ENCODE peak calls at places on chromosomes 5 and 9, in six cellular contexts. N, B, L, M, Q and A are unnamed samples.

GRCh38 chr5:96780626-96781025 is 27.1 kb downstream of the ERAP1 start:
- DNase-seq in N (peak; percentile 62), L (peak; percentile 27), B (peak; percentile 39), M (no peak), Q (no peak), A (no peak)

GRCh38 chr5:154267516-154267915 is 77.0 kb downstream of the GALNT10 start:
- DNase-seq in B (peak; percentile 29), Q (no peak), N (no peak), M (no peak), L (no peak), A (no peak)

GRCh38 chr5:128469924-128470323 is 68.1 kb downstream of the FBN2 start:
- DNase-seq in B (peak; percentile 21), L (no peak), M (no peak), Q (no peak), N (peak; percentile 37), A (no peak)

GRCh38 chr5:54360089-54360488 is 49.7 kb upstream of the ARL15 start:
- DNase-seq in N (peak; percentile 85), M (no peak), L (no peak), Q (no peak), B (peak; percentile 58), A (no peak)

GRCh38 chr9:76654575-76654974 is 109.7 kb upstream of the PCA3 start:
- DNase-seq in Q (no peak), L (no peak), M (no peak), N (peak; percentile 98), B (peak; percentile 98), A (no peak)

GRCh38 chr5:149381986-149382338 is 2.9 kb upstream of the IL17B start:
- DNase-seq in B (peak; percentile 81), M (peak; percentile 77), Q (peak; percentile 26), N (peak; percentile 52), L (peak; percentile 62), A (peak; percentile 68)

GRCh38 chr5:14450055-14450524 is 131.5 kb upstream of the OTULINL start:
- DNase-seq in M (no peak), N (peak; percentile 98), L (peak; percentile 28), B (peak; percentile 98), Q (no peak), A (no peak)

GRCh38 chr5:153445875-153446567 is 44.4 kb upstream of the GRIA1 start:
- DNase-seq in M (no peak), B (no peak), Q (peak; percentile 85), L (peak; percentile 98), N (peak; percentile 1), A (no peak)

GRCh38 chr9:80796662-80797426 is 892.5 kb downstream of the TLE1 start:
- DNase-seq in N (no peak), B (no peak), M (no peak), L (peak; percentile 3), Q (peak; percentile 1), A (no peak)

GRCh38 chr9:76996700-76997099 is 22.8 kb upstream of the FOXB2 start:
- DNase-seq in L (peak; percentile 42), Q (no peak), N (peak; percentile 25), M (no peak), B (peak; percentile 61), A (no peak)

GRCh38 chr5:107542428-107542827 is 128.3 kb downstream of the EFNA5 start:
- DNase-seq in N (peak; percentile 88), Q (peak; percentile 67), L (peak; percentile 98), M (no peak), B (peak; percentile 98), A (no peak)

GRCh38 chr9:133375116-133375723 is 640 bp downstream of the SURF4 start:
- DNase-seq in B (peak; percentile 61), N (peak; percentile 39), L (peak; percentile 76), M (peak; percentile 15), Q (peak; percentile 62), A (no peak)

GRCh38 chr5:38453506-38453905 is 102.9 kb downstream of the LIFR start:
- DNase-seq in M (peak; percentile 81), Q (no peak), N (no peak), L (no peak), B (no peak), A (no peak)

GRCh38 chr9:114677418-114677817 is 4.6 kb downstream of the TEX48 start:
- DNase-seq in M (no peak), N (peak; percentile 100), Q (no peak), B (peak; percentile 100), L (peak; percentile 88), A (no peak)

GRCh38 chr5:180523629-180524466 is 29.7 kb downstream of the CNOT6 start:
- DNase-seq in B (no peak), M (no peak), L (no peak), N (peak; percentile 9), Q (no peak), A (no peak)

GRCh38 chr5:174617910-174618309 is 106.5 kb upstream of the MSX2 start:
- DNase-seq in Q (no peak), N (no peak), B (no peak), L (peak; percentile 65), M (no peak), A (no peak)

GRCh38 chr5:134046330-134046729 is 41.6 kb upstream of the VDAC1 start:
- DNase-seq in N (no peak), B (no peak), Q (no peak), L (no peak), M (no peak), A (no peak)

GRCh38 chr5:129506092-129506491 is 46.0 kb downstream of the ADAMTS19 start:
- DNase-seq in Q (no peak), M (no peak), B (peak; percentile 54), N (peak; percentile 61), L (no peak), A (no peak)

GRCh38 chr9:98864257-98865180 is 57.0 kb downstream of the GALNT12 start:
- DNase-seq in L (no peak), N (no peak), Q (no peak), B (peak; percentile 59), M (no peak), A (no peak)

GRCh38 chr9:92850898-92851297 is 26.9 kb downstream of the ZNF484 start:
- DNase-seq in N (no peak), B (no peak), L (peak; percentile 32), Q (no peak), M (peak; percentile 10), A (no peak)